ENCODE peak calls at places on chromosomes 13 and 19, in nine cellular contexts. W is heart left ventricle, Z is BE2C, E is ACHN, D is GM23338, J is uterus, M is endothelial cell, T is GM23248, O is Caco-2. N is an unnamed sample.

GRCh38 chr19:40217027-40217810 is 965 bp downstream of the TTC9B start:
- DNase-seq in O (peak), Z (no peak), W (no peak), M (peak), T (peak), D (peak), E (no peak), J (no peak), N (peak)

GRCh38 chr19:1252818-1253513 is 4.6 kb downstream of the MIDN start:
- DNase-seq in M (no peak), O (no peak), W (peak), J (peak), E (peak), D (no peak), T (peak), Z (peak), N (no peak)

GRCh38 chr13:67299072-67299635 is 69.0 kb upstream of the PCDH9 start:
- DNase-seq in T (peak), W (no peak), O (no peak), J (no peak), D (no peak), Z (no peak), M (no peak), E (peak), N (no peak)

GRCh38 chr13:38090913-38091312 is 221.3 kb upstream of the TRPC4 start:
- DNase-seq in D (no peak), E (no peak), T (no peak), M (no peak), J (no peak), W (no peak), O (no peak), Z (peak), N (no peak)

GRCh38 chr19:42032428-42032827 is 37.6 kb downstream of the GRIK5 start:
- DNase-seq in M (no peak), W (no peak), O (no peak), Z (no peak), E (peak), J (no peak), T (no peak), D (peak), N (no peak)

GRCh38 chr13:39531646-39532045 is 71.3 kb downstream of the LHFPL6 start:
- DNase-seq in T (peak), D (no peak), W (no peak), E (no peak), O (no peak), M (no peak), J (no peak), Z (no peak), N (no peak)

GRCh38 chr13:50222569-50223332 is 207.5 kb downstream of the KCNRG start:
- DNase-seq in J (peak), W (peak), M (no peak), T (peak), E (no peak), D (no peak), Z (no peak), O (peak), N (no peak)

GRCh38 chr19:33040994-33041827 is 23.5 kb downstream of the RHPN2 start:
- DNase-seq in O (peak), D (no peak), Z (no peak), W (no peak), J (no peak), T (peak), M (no peak), E (peak), N (no peak)

GRCh38 chr19:2841858-2842574 is 741 bp downstream of the ZNF555 start:
- DNase-seq in E (no peak), O (peak), W (no peak), D (peak), T (peak), J (no peak), M (peak), Z (no peak), N (no peak)

GRCh38 chr13:19959831-19960672 is 1.5 kb downstream of the ZMYM2 start:
- DNase-seq in W (peak), M (peak), O (peak), E (peak), T (peak), Z (peak), J (peak), D (peak), N (peak)

GRCh38 chr13:51048166-51048461 is 63.0 kb downstream of the C13orf42 start:
- DNase-seq in M (no peak), E (no peak), O (no peak), T (peak), W (no peak), Z (no peak), D (no peak), J (no peak), N (no peak)

GRCh38 chr13:25971499-25972145 is 80.2 kb downstream of the SHISA2 start:
- DNase-seq in D (peak), T (no peak), O (peak), E (no peak), J (no peak), W (no peak), Z (no peak), M (no peak), N (no peak)

GRCh38 chr19:44592451-44592890 is 20.9 kb upstream of the IGSF23 start:
- DNase-seq in W (no peak), M (no peak), O (peak), T (no peak), Z (no peak), D (no peak), J (no peak), E (no peak), N (no peak)

GRCh38 chr19:43439183-43440063 is 24.7 kb downstream of the TEX101 start:
- DNase-seq in M (no peak), O (no peak), D (no peak), W (no peak), T (peak), Z (no peak), E (no peak), J (no peak), N (no peak)

GRCh38 chr19:49860716-49861100 is 6.7 kb downstream of the PNKP start:
- DNase-seq in T (no peak), Z (no peak), O (no peak), J (no peak), D (no peak), M (no peak), E (no peak), W (no peak), N (no peak)

GRCh38 chr19:35002037-35002535 is 2.0 kb downstream of the GRAMD1A start:
- DNase-seq in M (no peak), E (no peak), W (no peak), T (no peak), O (no peak), J (no peak), D (no peak), Z (no peak), N (no peak)

GRCh38 chr19:15442142-15442920 is 7.4 kb downstream of the WIZ start:
- DNase-seq in Z (no peak), E (no peak), J (no peak), T (no peak), W (no peak), O (no peak), D (no peak), M (no peak), N (no peak)

GRCh38 chr13:87274209-87274819 is 396.9 kb upstream of the SLITRK5 start:
- DNase-seq in W (no peak), D (peak), Z (peak), E (peak), J (no peak), O (peak), T (peak), M (peak), N (peak)

N was measured in WERI-Rb-1.